ENCODE peak calls at places on chromosomes 4 and X, in ten cellular contexts. W is AG04449, N is PC-3, F is astrocyte of the cerebellum, R is foreskin fibroblast, E is adipocyte, X is mucosa of descending colon, I is suprapubic skin, Z is testis, Q is HFF-Myc. Y is an unnamed sample.

GRCh38 chr4:159428293-159428692 is 325.4 kb downstream of the RAPGEF2 start:
- DNase-seq in X (no peak), Q (no peak), W (no peak), F (no peak), R (no peak), Z (no peak), N (no peak), E (no peak), I (no peak), Y (no peak)

GRCh38 chrX:153504445-153505016 is 9.8 kb downstream of the BGN start:
- DNase-seq in Q (no peak), Z (no peak), W (no peak), N (no peak), X (no peak), E (no peak), F (no peak), I (no peak), R (no peak), Y (no peak)

GRCh38 chr4:7387925-7388324 is 46.8 kb downstream of the PSAPL1 start:
- DNase-seq in Z (no peak), X (no peak), Q (no peak), E (no peak), F (no peak), R (no peak), I (no peak), W (no peak), N (no peak), Y (no peak)

GRCh38 chrX:13126785-13127184 is 82.4 kb upstream of the FAM9C start:
- DNase-seq in I (no peak), Q (no peak), Z (no peak), F (no peak), X (no peak), W (no peak), R (no peak), E (no peak), N (no peak), Y (no peak)

GRCh38 chrX:100895365-100896075 is 21.4 kb upstream of the NOX1 start:
- DNase-seq in W (no peak), X (no peak), Z (peak; percentile 14), Q (no peak), I (no peak), N (peak; percentile 69), E (peak; percentile 53), F (peak; percentile 6), R (peak; percentile 22), Y (no peak)

GRCh38 chr4:169208090-169208455 is 62.7 kb downstream of the SH3RF1 start:
- DNase-seq in N (no peak), Z (no peak), X (no peak), E (no peak), F (no peak), W (no peak), R (no peak), I (no peak), Q (no peak), Y (no peak)

GRCh38 chr4:73662709-73663546 is 42.7 kb upstream of the RASSF6 start:
- DNase-seq in R (peak; percentile 62), Q (no peak), Z (no peak), N (peak; percentile 91), X (no peak), W (no peak), E (peak; percentile 84), I (no peak), F (peak; percentile 64), Y (peak; percentile 29)

GRCh38 chrX:41822917-41823316 is 98.9 kb downstream of the GPR82 start:
- DNase-seq in R (no peak), E (no peak), F (no peak), Q (no peak), X (no peak), W (no peak), N (no peak), I (no peak), Z (no peak), Y (no peak)

GRCh38 chr4:67635331-67635730 is 65.6 kb downstream of the UBA6 start:
- DNase-seq in Z (no peak), X (no peak), N (no peak), Q (no peak), R (no peak), I (no peak), E (no peak), F (no peak), W (no peak), Y (no peak)

GRCh38 chr4:66564901-66565648 is 894.8 kb upstream of the EPHA5 start:
- DNase-seq in Z (no peak), E (peak; percentile 91), X (no peak), I (no peak), N (no peak), W (no peak), F (peak; percentile 98), Q (no peak), R (peak; percentile 17), Y (peak; percentile 48)

GRCh38 chr4:173878701-173879100 is 348.7 kb upstream of the HAND2 start:
- DNase-seq in N (no peak), Z (no peak), R (no peak), I (no peak), X (no peak), Q (no peak), F (no peak), E (peak; percentile 49), W (no peak), Y (no peak)

GRCh38 chrX:261167-261857 is 19.9 kb upstream of the PLCXD1 start:
- DNase-seq in R (peak; percentile 14), F (no peak), E (peak; percentile 31), W (no peak), N (peak; percentile 67), Z (no peak), Q (no peak), I (no peak), X (peak; percentile 46), Y (no peak)

GRCh38 chrX:261858-262390 is 19.3 kb upstream of the PLCXD1 start:
- DNase-seq in F (no peak), N (no peak), Q (no peak), W (no peak), E (no peak), Z (no peak), X (peak; percentile 31), R (no peak), I (no peak), Y (no peak)

GRCh38 chrX:264634-265455 is 16.3 kb upstream of the PLCXD1 start:
- DNase-seq in N (no peak), Z (no peak), R (no peak), I (no peak), W (no peak), E (peak; percentile 70), F (no peak), Q (no peak), X (peak; percentile 16), Y (no peak)

GRCh38 chrX:259692-260355 is 21.4 kb upstream of the PLCXD1 start:
- DNase-seq in W (no peak), E (no peak), R (no peak), X (peak; percentile 54), N (no peak), I (no peak), F (no peak), Q (no peak), Z (no peak), Y (no peak)

DNA sequence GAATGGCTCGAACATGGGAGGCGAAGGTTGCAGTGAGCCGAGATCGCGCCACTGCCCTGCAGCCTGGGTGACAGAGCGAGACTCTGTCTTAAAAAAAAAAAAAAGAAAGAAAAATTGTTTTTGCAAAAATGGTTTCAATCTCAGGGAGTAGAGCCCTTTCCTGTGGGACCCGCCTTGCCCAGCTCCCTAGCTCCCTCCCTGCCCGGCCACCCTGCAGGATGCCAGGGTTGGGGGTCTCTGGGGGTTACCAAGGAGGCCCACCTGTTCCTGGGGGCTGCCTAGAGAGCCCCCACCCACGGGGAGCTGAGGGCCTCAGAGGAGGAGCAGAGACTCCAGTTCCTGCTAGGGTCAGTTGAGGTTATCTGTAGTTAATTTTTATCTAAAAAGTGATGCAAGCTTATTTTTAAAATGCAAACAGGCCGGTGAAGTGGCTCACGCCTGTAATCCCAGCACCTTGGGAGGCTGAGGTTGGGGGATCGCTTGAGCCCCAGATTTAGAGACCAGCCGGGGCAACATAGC is 18.7 kb upstream of the PLCXD1 start:
- DNase-seq in Z (no peak), N (no peak), X (peak; percentile 46), E (no peak), R (no peak), F (no peak), Q (no peak), I (no peak), W (no peak), Y (no peak)
- H3K4me3 ChIP-seq in Z (no peak overlapping the region), N (no peak overlapping the region), X (no peak overlapping the region), E (no peak overlapping the region), R (no peak overlapping the region), F (no peak overlapping the region), Q (no peak overlapping the region), I (no peak overlapping the region), W (no peak overlapping the region), Y (no peak overlapping the region)

GRCh38 chrX:134806707-134807038 is 148.4 kb upstream of the PLAC1 start:
- DNase-seq in R (no peak), Z (no peak), X (no peak), I (no peak), N (no peak), E (no peak), W (no peak), F (no peak), Q (no peak), Y (no peak)

GRCh38 chrX:134810211-134810610 is 151.9 kb upstream of the PLAC1 start:
- DNase-seq in W (no peak), E (peak; percentile 18), N (no peak), I (no peak), X (no peak), R (no peak), Z (no peak), F (no peak), Q (no peak), Y (no peak)

GRCh38 chrX:134803551-134804183 is 145.4 kb upstream of the PLAC1 start:
- DNase-seq in N (no peak), X (no peak), E (no peak), Q (no peak), F (no peak), I (no peak), W (no peak), Z (no peak), R (no peak), Y (no peak)

GRCh38 chrX:134804779-134805178 is 146.5 kb upstream of the PLAC1 start:
- DNase-seq in X (no peak), W (no peak), N (no peak), F (no peak), Z (no peak), E (no peak), Q (no peak), R (no peak), I (no peak), Y (no peak)

GRCh38 chrX:134807039-134807729 is 148.9 kb upstream of the PLAC1 start:
- DNase-seq in I (peak; percentile 92), Z (peak; percentile 94), N (peak; percentile 83), W (peak; percentile 42), X (peak; percentile 92), Q (peak; percentile 70), E (peak; percentile 95), F (peak; percentile 84), R (peak; percentile 87), Y (peak; percentile 64)
- H3K4me3 ChIP-seq in I (peak overlapping the region; percentile 60), Z (peak overlapping the region; percentile 72), N (peak overlapping the region; percentile 81), W (peak overlapping the region; percentile 68), X (peak overlapping the region; percentile 24), Q (peak overlapping the region; percentile 63), E (peak overlapping the region; percentile 89), F (peak overlapping the region; percentile 69), R (peak overlapping the region; percentile 82), Y (peak overlapping the region; percentile 69)

GRCh38 chr4:151675366-151676060 is 85.3 kb downstream of the GATB start:
- DNase-seq in X (no peak), R (no peak), Q (no peak), I (no peak), E (no peak), W (no peak), N (no peak), Z (no peak), F (no peak), Y (no peak)
- H3K4me3 ChIP-seq in X (no peak overlapping the region), R (no peak overlapping the region), Q (no peak overlapping the region), I (no peak overlapping the region), E (no peak overlapping the region), W (no peak overlapping the region), N (no peak overlapping the region), Z (no peak overlapping the region), F (no peak overlapping the region), Y (no peak overlapping the region)

GRCh38 chrX:131821945-131822622 is 201.0 kb upstream of the STK26 start:
- DNase-seq in W (no peak), I (peak; percentile 81), Z (no peak), X (peak; percentile 59), E (peak; percentile 87), F (peak; percentile 74), N (no peak), R (no peak), Q (no peak), Y (no peak)
- H3K4me3 ChIP-seq in W (no peak overlapping the region), I (no peak overlapping the region), Z (peak overlapping the region; percentile 20), X (no peak overlapping the region), E (peak overlapping the region; percentile 79), F (peak overlapping the region; percentile 46), N (no peak overlapping the region), R (no peak overlapping the region), Q (no peak overlapping the region), Y (no peak overlapping the region)